ENCODE peak calls at places on chromosomes 12 and 14, in eight cellular contexts. B is WERI-Rb-1, J is progenitor cell of endocrine pancreas, Q is AG09309, M is foreskin keratinocyte, S is BE2C, T is fibroblast of pulmonary artery, A is A549. D is an unnamed sample.

GRCh38 chr12:52127683-52128450 is 48.4 kb downstream of the SMIM41 start:
- DNase-seq in M (no peak), A (no peak), S (no peak), Q (no peak), J (no peak), T (no peak), B (no peak), D (no peak)

GRCh38 chr12:32603858-32604257 is 75.2 kb upstream of the DNM1L start:
- DNase-seq in A (no peak), S (no peak), T (peak), Q (peak), J (no peak), B (no peak), M (peak), D (peak)

GRCh38 chr14:34714320-34715107 is at the start of gene CFL2:
- DNase-seq in A (peak), M (peak), B (peak), S (peak), J (peak), Q (no peak), T (peak), D (peak)

GRCh38 chr14:38255408-38255672 is 553 bp downstream of the CLEC14A start:
- DNase-seq in S (no peak), J (peak), M (no peak), A (peak), Q (no peak), T (no peak), B (no peak), D (no peak)

GRCh38 chr12:55996715-55997534 is at the start of gene SUOX:
- DNase-seq in A (peak), S (peak), M (peak), B (peak), J (peak), Q (peak), T (peak), D (peak)

GRCh38 chr14:70422538-70422937 is 5.6 kb upstream of the SYNJ2BP start:
- DNase-seq in J (no peak), Q (no peak), B (no peak), T (no peak), S (no peak), M (peak), A (no peak), D (no peak)

GRCh38 chr14:53786045-53786444 is 170.6 kb downstream of the BMP4 start:
- DNase-seq in J (no peak), Q (no peak), B (no peak), S (no peak), M (no peak), A (no peak), T (peak), D (no peak)

GRCh38 chr14:70809238-70810214 is at the start of gene MAP3K9:
- DNase-seq in S (peak), M (peak), B (peak), Q (no peak), T (peak), J (peak), A (peak), D (peak)

GRCh38 chr14:30608533-30609006 is 13.5 kb upstream of the SCFD1 start:
- DNase-seq in B (no peak), A (peak), T (peak), M (peak), S (no peak), J (no peak), Q (no peak), D (peak)

GRCh38 chr12:105485321-105485910 is 154.9 kb downstream of the C12orf75 start:
- DNase-seq in J (no peak), B (no peak), S (no peak), Q (no peak), A (peak), T (peak), M (peak), D (peak)

GRCh38 chr14:91159906-91160305 is 46.0 kb downstream of the DGLUCY start:
- DNase-seq in M (no peak), B (no peak), S (no peak), A (no peak), Q (no peak), J (no peak), T (no peak), D (no peak)

GRCh38 chr12:52662093-52663006 is 10.3 kb upstream of the KRT2 start:
- DNase-seq in J (no peak), M (no peak), T (no peak), A (no peak), Q (no peak), S (no peak), B (no peak), D (no peak)

GRCh38 chr14:71244341-71244740 is 337.1 kb downstream of the PCNX1 start:
- DNase-seq in Q (no peak), M (no peak), B (no peak), A (no peak), S (no peak), J (no peak), T (peak), D (peak)

GRCh38 chr12:58416211-58416610 is 474.8 kb downstream of the ATP23 start:
- DNase-seq in J (no peak), M (peak), B (no peak), Q (peak), A (peak), T (peak), S (no peak), D (peak)

GRCh38 chr12:109695961-109696461 is 17.6 kb upstream of the FAM222A start:
- DNase-seq in B (peak), T (no peak), A (no peak), S (no peak), M (no peak), J (no peak), Q (no peak), D (no peak)

GRCh38 chr12:40058721-40059190 is 47.1 kb downstream of the SLC2A13 start:
- DNase-seq in S (no peak), J (no peak), M (peak), A (no peak), Q (no peak), T (peak), B (no peak), D (no peak)

GRCh38 chr12:52233462-52234141 is 559 bp downstream of the KRT7 start:
- DNase-seq in S (no peak), T (no peak), A (peak), J (no peak), B (no peak), Q (no peak), M (no peak), D (no peak)

GRCh38 chr12:119258149-119258548 is 76.4 kb upstream of the CCDC60 start:
- DNase-seq in M (no peak), B (peak), Q (no peak), J (no peak), S (peak), A (no peak), T (no peak), D (no peak)

GRCh38 chr12:14995583-14996425 is 23.0 kb downstream of the PDE6H start:
- DNase-seq in Q (peak), A (peak), J (no peak), S (no peak), B (no peak), T (peak), M (peak), D (peak)

GRCh38 chr12:460301-461230 is 827 bp downstream of the B4GALNT3 start:
- DNase-seq in J (no peak), A (no peak), S (peak), Q (no peak), B (peak), T (no peak), M (no peak), D (no peak)

GRCh38 chr12:48973531-48973930 is 2.0 kb upstream of the WNT10B start:
- DNase-seq in J (no peak), A (no peak), S (no peak), Q (no peak), B (no peak), M (no peak), T (no peak), D (no peak)

GRCh38 chr12:98733667-98734350 is 88.7 kb downstream of the APAF1 start:
- DNase-seq in S (no peak), Q (no peak), T (no peak), J (no peak), B (no peak), M (no peak), A (no peak), D (no peak)

GRCh38 chr12:25529738-25530137 is 23.3 kb downstream of the LMNTD1 start:
- DNase-seq in S (no peak), T (peak), M (peak), B (no peak), J (no peak), A (no peak), Q (no peak), D (peak)

GRCh38 chr14:93333631-93334095 is 827 bp upstream of the BTBD7 start:
- DNase-seq in A (no peak), S (no peak), J (no peak), B (no peak), T (no peak), M (no peak), Q (no peak), D (no peak)

GRCh38 chr12:25135531-25136154 is 59.3 kb downstream of the DNAI7 start:
- DNase-seq in A (no peak), B (peak), S (peak), Q (no peak), J (no peak), M (peak), T (no peak), D (peak)

GRCh38 chr14:104290058-104290667 is 151.8 kb downstream of the KIF26A start:
- DNase-seq in Q (no peak), A (no peak), T (no peak), S (no peak), B (peak), J (no peak), M (no peak), D (no peak)

GRCh38 chr12:58814036-58814435 is 106.3 kb downstream of the LRIG3 start:
- DNase-seq in Q (peak), A (no peak), J (no peak), M (no peak), S (no peak), B (no peak), T (peak), D (peak)

GRCh38 chr14:85190251-85190650 is 339.7 kb upstream of the FLRT2 start:
- DNase-seq in M (no peak), S (no peak), A (no peak), T (no peak), Q (no peak), B (no peak), J (no peak), D (no peak)

GRCh38 chr14:85191986-85192385 is 338.0 kb upstream of the FLRT2 start:
- DNase-seq in Q (no peak), T (no peak), J (no peak), S (no peak), A (no peak), B (no peak), M (peak), D (no peak)

GRCh38 chr14:85197976-85198375 is 332.0 kb upstream of the FLRT2 start:
- DNase-seq in A (no peak), Q (no peak), S (no peak), M (no peak), T (no peak), B (no peak), J (no peak), D (no peak)

GRCh38 chr14:85195872-85196477 is 334.0 kb upstream of the FLRT2 start:
- DNase-seq in Q (no peak), S (no peak), M (no peak), J (no peak), B (no peak), A (peak), T (peak), D (no peak)
- TF ChIP-seq CTCF in Q (peak), S (peak), M (peak), J (peak), B (peak), A (peak), T (peak), D (peak)

DNA sequence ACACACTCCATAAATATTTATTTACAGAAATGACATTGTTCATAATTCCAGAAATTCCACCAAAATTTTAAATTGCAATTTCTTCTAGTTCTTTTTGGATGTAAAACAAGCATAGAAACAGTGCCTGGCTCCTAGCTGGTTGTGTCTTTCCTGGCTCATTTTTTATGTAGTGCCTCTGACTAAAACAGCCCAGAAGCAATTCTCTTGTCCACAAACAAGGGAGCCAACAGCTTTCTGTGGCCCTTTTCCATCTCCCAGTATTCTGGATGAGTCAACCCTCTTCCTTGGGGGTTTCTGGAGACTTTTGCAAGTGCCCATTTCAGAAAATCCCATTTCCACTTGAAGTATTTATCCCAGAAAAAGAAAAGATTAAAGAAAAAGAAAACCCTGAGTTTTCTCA is 141.4 kb downstream of the PHLDA1 start:
- DNase-seq in M (no peak), Q (no peak), B (no peak), S (no peak), J (no peak), T (no peak), A (no peak), D (no peak)
- TF ChIP-seq CTCF in M (no peak), Q (no peak), B (no peak), S (no peak), J (no peak), T (no peak), A (no peak), D (no peak)

DNA sequence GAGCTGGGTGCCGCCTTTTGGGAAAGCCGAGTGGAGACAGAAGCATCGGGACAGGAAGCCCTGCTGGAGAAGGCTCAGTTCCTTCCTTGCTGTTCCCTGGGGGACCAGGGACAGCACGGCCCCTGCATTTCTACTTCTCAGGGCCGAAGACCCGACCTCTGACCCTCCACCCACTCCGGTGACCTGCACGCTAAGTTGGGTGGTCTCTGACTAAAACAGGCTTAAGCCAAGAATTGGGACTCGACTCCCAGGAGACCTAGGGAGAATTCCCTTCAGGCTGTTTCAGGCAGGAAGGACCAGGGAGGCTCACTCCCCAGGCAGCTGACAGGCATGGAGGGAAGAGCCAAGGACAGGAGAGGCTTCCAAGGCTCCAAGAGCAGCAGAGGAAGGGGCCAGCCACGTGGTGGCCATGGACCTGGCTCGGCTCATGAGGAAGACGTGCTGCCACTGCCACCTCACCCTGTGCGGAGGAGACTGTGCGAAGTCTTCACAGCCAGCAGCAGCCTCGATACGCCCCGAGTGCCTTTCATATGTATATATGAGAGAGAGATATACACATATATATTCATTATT is 43.9 kb downstream of the DCAF4 start:
- DNase-seq in T (no peak), J (no peak), M (no peak), B (no peak), S (no peak), A (no peak), Q (no peak), D (no peak)
- TF ChIP-seq CTCF in T (no peak), J (no peak), M (no peak), B (no peak), S (no peak), A (no peak), Q (no peak), D (no peak)

GRCh38 chr12:78118036-78118435 is 287.3 kb downstream of the NAV3 start:
- DNase-seq in B (peak), S (no peak), T (no peak), J (no peak), A (peak), M (no peak), Q (no peak), D (no peak)
- TF ChIP-seq CTCF in B (peak), S (peak), T (no peak), J (peak), A (no peak), M (peak), Q (no peak), D (peak)

GRCh38 chr14:85112762-85113161 is 417.2 kb upstream of the FLRT2 start:
- DNase-seq in S (no peak), B (no peak), A (no peak), T (no peak), J (no peak), Q (no peak), M (no peak), D (no peak)
- TF ChIP-seq CTCF in S (no peak), B (no peak), A (no peak), T (no peak), J (no peak), Q (no peak), M (no peak), D (no peak)

GRCh38 chr12:115158816-115159215 is 474.8 kb upstream of the TBX3 start:
- DNase-seq in T (no peak), M (no peak), A (no peak), B (no peak), J (no peak), S (no peak), Q (no peak), D (no peak)
- TF ChIP-seq CTCF in T (no peak), M (no peak), A (no peak), B (no peak), J (no peak), S (no peak), Q (no peak), D (no peak)

DNA sequence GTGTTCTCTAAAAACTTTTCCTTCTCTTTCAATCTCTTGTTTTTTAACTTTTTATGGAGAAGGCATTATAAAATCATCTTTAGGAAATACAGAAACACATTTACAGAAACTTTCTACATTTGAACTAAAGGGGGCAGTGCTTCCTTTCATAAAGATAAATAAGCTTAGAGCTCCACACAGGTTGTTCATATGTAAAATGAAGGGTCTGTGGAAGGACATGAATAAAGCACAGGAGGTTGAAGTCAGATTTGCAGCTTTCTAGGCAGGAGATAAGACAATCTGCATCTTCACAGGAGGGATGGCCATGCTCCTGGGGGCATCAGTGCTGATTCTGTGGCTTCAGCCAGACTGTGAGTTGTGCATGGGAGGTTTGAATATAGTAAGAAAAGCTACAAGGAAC is 426.0 kb downstream of the DAD1 start:
- DNase-seq in T (no peak), S (no peak), J (no peak), M (no peak), Q (no peak), A (no peak), B (no peak), D (no peak)
- TF ChIP-seq CTCF in T (peak), S (peak), J (peak), M (peak), Q (no peak), A (no peak), B (no peak), D (peak)

DNA sequence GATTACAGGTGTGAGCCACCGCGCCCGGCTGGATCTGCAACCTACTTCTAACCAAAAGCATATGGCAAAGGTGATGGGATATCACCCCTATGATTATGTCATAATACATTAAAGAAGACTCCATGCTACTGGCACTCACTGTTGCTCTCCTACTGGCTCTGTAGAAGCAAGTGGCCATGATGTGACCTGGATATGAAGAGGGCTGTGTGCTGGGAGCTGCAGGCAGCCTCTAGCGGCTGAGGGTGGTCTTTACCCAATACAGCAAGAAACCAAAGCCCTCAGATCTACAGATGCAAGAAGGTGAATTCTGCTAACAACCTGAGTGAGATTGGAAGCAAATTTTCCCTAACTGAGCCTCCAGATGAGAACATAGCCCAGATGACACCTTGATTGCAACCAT is 34.2 kb upstream of the TRIM9 start:
- DNase-seq in T (no peak), M (no peak), J (no peak), B (no peak), Q (no peak), S (peak), A (peak), D (no peak)
- TF ChIP-seq CTCF in T (peak), M (no peak), J (peak), B (no peak), Q (peak), S (peak), A (no peak), D (no peak)

GRCh38 chr12:62259993-62260732 is at the start of gene USP15:
- DNase-seq in J (peak), M (peak), T (peak), B (peak), Q (peak), S (peak), A (peak), D (peak)
- TF ChIP-seq CTCF in J (peak), M (peak), T (peak), B (peak), Q (peak), S (peak), A (peak), D (peak)

DNA sequence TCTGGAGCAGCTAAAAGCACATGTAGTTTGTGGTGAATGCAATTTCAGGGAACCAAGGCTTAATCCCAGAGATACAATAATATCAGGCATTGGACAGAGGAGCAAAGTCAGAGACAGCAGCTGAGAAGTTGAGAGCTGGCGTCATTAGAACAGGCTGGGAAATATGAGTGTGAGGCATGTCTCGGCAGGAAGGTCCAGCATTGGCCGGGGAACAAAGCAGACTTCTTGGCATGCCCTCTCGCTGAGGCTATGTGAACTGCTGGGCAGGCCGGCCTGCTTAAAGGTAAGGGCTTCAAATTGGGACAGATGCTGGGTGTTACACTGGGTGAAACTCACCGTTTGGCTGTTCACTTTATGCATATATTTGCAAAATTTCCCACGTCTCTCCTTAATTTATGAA is 125.4 kb downstream of the CAND1 start:
- DNase-seq in Q (peak), S (no peak), J (no peak), T (peak), A (no peak), B (no peak), M (peak), D (no peak)
- TF ChIP-seq CTCF in Q (peak), S (no peak), J (no peak), T (peak), A (no peak), B (no peak), M (peak), D (no peak)